ENCODE peak calls at places on chromosomes 5 and 9, in five cellular contexts. S is A549, A is pancreas, U is T-helper 17 cell, W is heart left ventricle. K is an unnamed sample.

GRCh38 chr9:33116855-33117254 is 40.4 kb upstream of the SMU1 start:
- ATAC-seq in S (no peak), A (peak; percentile 63), U (peak; percentile 9), W (peak; percentile 92), K (peak; percentile 42)

GRCh38 chr5:61449756-61450155 is 117.7 kb downstream of the ZSWIM6 start:
- ATAC-seq in S (peak; percentile 57), U (no peak), A (peak; percentile 67), W (no peak), K (peak; percentile 4)

GRCh38 chr9:136311433-136312375 is 7.8 kb upstream of the CCDC187 start:
- ATAC-seq in A (no peak), W (no peak), U (peak; percentile 60), S (peak; percentile 44), K (no peak)

GRCh38 chr5:56896761-56897160 is 12.6 kb upstream of the SETD9 start:
- ATAC-seq in A (no peak), U (no peak), S (no peak), W (no peak), K (no peak)

GRCh38 chr9:70257512-70257911 is 1.3 kb upstream of the SMC5 start:
- ATAC-seq in A (no peak), W (no peak), S (no peak), U (no peak), K (no peak)

GRCh38 chr9:36855443-36856315 is 178.4 kb downstream of the PAX5 start:
- ATAC-seq in A (no peak), S (peak; percentile 91), W (no peak), U (peak; percentile 39), K (no peak)

GRCh38 chr5:135185461-135186075 is 151.5 kb upstream of the PITX1 start:
- ATAC-seq in W (no peak), S (no peak), U (no peak), A (no peak), K (no peak)

GRCh38 chr5:163504091-163504931 is 1.1 kb upstream of the MAT2B start:
- ATAC-seq in W (peak; percentile 25), U (no peak), A (peak; percentile 39), S (peak; percentile 32), K (no peak)

GRCh38 chr9:107513464-107514092 is 24.0 kb upstream of the KLF4 start:
- ATAC-seq in A (no peak), U (no peak), S (no peak), W (no peak), K (no peak)

GRCh38 chr9:128677787-128678186 is 11.2 kb upstream of the SET start:
- ATAC-seq in A (no peak), W (no peak), U (no peak), S (no peak), K (no peak)

GRCh38 chr5:72166070-72166979 is 59.0 kb downstream of the MAP1B start:
- ATAC-seq in U (no peak), W (peak; percentile 10), A (peak; percentile 36), S (no peak), K (peak; percentile 71)

GRCh38 chr5:27252911-27253310 is 214.5 kb upstream of the CDH9 start:
- ATAC-seq in W (no peak), A (no peak), U (no peak), S (no peak), K (no peak)

GRCh38 chr5:37932450-37932849 is 92.6 kb upstream of the GDNF start:
- ATAC-seq in U (no peak), A (no peak), S (no peak), W (no peak), K (no peak)

GRCh38 chr5:159224471-159224870 is 15.1 kb upstream of the RNF145 start:
- ATAC-seq in S (no peak), A (no peak), W (no peak), U (no peak), K (no peak)

GRCh38 chr5:104241051-104241450 is 678.5 kb upstream of the NUDT12 start:
- ATAC-seq in A (no peak), U (no peak), W (no peak), S (no peak), K (no peak)

GRCh38 chr5:147464211-147464610 is 45.7 kb downstream of the DPYSL3 start:
- ATAC-seq in U (no peak), S (peak; percentile 71), W (no peak), A (peak; percentile 65), K (no peak)

GRCh38 chr9:95409650-95410426 is 92.3 kb upstream of the FANCC start:
- ATAC-seq in U (no peak), S (no peak), A (peak; percentile 38), W (no peak), K (peak; percentile 64)

GRCh38 chr5:142063376-142063775 is 45.2 kb upstream of the NDFIP1 start:
- ATAC-seq in W (no peak), S (no peak), U (peak; percentile 12), A (no peak), K (no peak)

GRCh38 chr9:35864695-35865255 is 5.4 kb downstream of the OR13J1 start:
- ATAC-seq in U (no peak), S (no peak), W (no peak), A (no peak), K (no peak)

GRCh38 chr9:98117984-98118639 is 910 bp downstream of the TRIM14 start:
- ATAC-seq in U (peak; percentile 86), A (peak; percentile 83), W (no peak), S (peak; percentile 78), K (no peak)

GRCh38 chr9:33458444-33458843 is 11.1 kb upstream of the AQP3 start:
- ATAC-seq in W (no peak), S (peak; percentile 40), A (peak; percentile 64), U (peak; percentile 82), K (no peak)

GRCh38 chr9:34744295-34745221 is 34.6 kb upstream of the CCL21 start:
- ATAC-seq in W (no peak), U (no peak), S (peak; percentile 91), A (peak; percentile 93), K (no peak)

GRCh38 chr5:172744106-172745104 is 26.6 kb downstream of the DUSP1 start:
- ATAC-seq in A (peak; percentile 89), W (no peak), U (peak; percentile 57), S (peak; percentile 4), K (no peak)

GRCh38 chr9:21810881-21811280 is 8.4 kb downstream of the MTAP start:
- ATAC-seq in S (no peak), U (no peak), A (no peak), W (peak; percentile 75), K (no peak)

GRCh38 chr9:104260004-104260403 is 165.9 kb downstream of the SMC2 start:
- ATAC-seq in U (no peak), W (no peak), A (no peak), S (no peak), K (no peak)

GRCh38 chr5:138263581-138263980 is 10.8 kb downstream of the GFRA3 start:
- ATAC-seq in A (no peak), W (no peak), S (peak; percentile 26), U (no peak), K (no peak)

GRCh38 chr9:100445161-100445902 is 18.4 kb downstream of the MSANTD3 start:
- ATAC-seq in S (no peak), A (no peak), U (no peak), W (no peak), K (no peak)

GRCh38 chr5:172479784-172480115 is 25.4 kb upstream of the SH3PXD2B start:
- ATAC-seq in A (no peak), U (no peak), S (no peak), W (no peak), K (no peak)

GRCh38 chr5:154842689-154843530 is 7.5 kb downstream of the FAXDC2 start:
- ATAC-seq in S (no peak), W (no peak), A (no peak), U (no peak), K (no peak)

GRCh38 chr9:7121055-7121454 is 363.3 kb downstream of the KDM4C start:
- ATAC-seq in S (no peak), U (peak; percentile 30), A (peak; percentile 22), W (no peak), K (no peak)

GRCh38 chr9:133580416-133580738 is 28.8 kb downstream of the FAM163B start:
- ATAC-seq in A (no peak), S (no peak), U (no peak), W (no peak), K (no peak)

GRCh38 chr5:130479045-130479804 is 575.0 kb downstream of the CHSY3 start:
- ATAC-seq in W (no peak), U (no peak), A (no peak), S (no peak), K (no peak)